ENCODE peak calls at places on chromosome 1, in ten cellular contexts. X, M, E, V, L, R, Q, T, D and H are unnamed samples.

GRCh38 chr1:71660417-71660816 is 579.6 kb upstream of the ZRANB2 start:
- DNase-seq in X (no peak), V (no peak), M (no peak), D (no peak), Q (no peak), L (no peak), R (no peak), E (peak), T (no peak), H (no peak)

GRCh38 chr1:101438359-101438758 is 201.5 kb downstream of the S1PR1 start:
- DNase-seq in E (peak), M (no peak), Q (no peak), T (peak), R (no peak), X (no peak), V (peak), D (no peak), L (no peak), H (no peak)

GRCh38 chr1:70156529-70157120 is 48.8 kb downstream of the LRRC40 start:
- DNase-seq in R (no peak), M (no peak), T (no peak), Q (no peak), L (no peak), X (no peak), D (no peak), V (no peak), E (no peak), H (no peak)

GRCh38 chr1:6724517-6725141 is 23.0 kb upstream of the DNAJC11 start:
- DNase-seq in E (peak), R (peak), X (no peak), Q (no peak), M (no peak), D (no peak), V (peak), L (no peak), T (no peak), H (no peak)

GRCh38 chr1:20166047-20166446 is 19.8 kb upstream of the UBXN10 start:
- DNase-seq in X (no peak), D (no peak), E (peak), R (no peak), Q (no peak), M (no peak), L (no peak), T (no peak), V (no peak), H (no peak)

GRCh38 chr1:89844860-89845259 is 24.0 kb downstream of the LRRC8D start:
- DNase-seq in T (no peak), L (no peak), R (no peak), Q (no peak), X (no peak), V (no peak), M (no peak), E (no peak), D (no peak), H (no peak)

GRCh38 chr1:25609921-25610320 is 6.7 kb upstream of the MAN1C1 start:
- DNase-seq in X (no peak), T (peak), Q (no peak), E (peak), D (no peak), M (no peak), R (no peak), L (no peak), V (peak), H (no peak)

GRCh38 chr1:228830954-228831481 is 95.7 kb downstream of the RHOU start:
- DNase-seq in V (no peak), E (peak), M (no peak), R (peak), Q (peak), D (no peak), X (no peak), T (no peak), L (no peak), H (no peak)

GRCh38 chr1:47692196-47692595 is 254.4 kb downstream of the FOXD2 start:
- DNase-seq in L (no peak), X (no peak), D (peak), T (no peak), V (no peak), R (no peak), E (no peak), Q (no peak), M (no peak), H (no peak)

GRCh38 chr1:98323396-98323795 is 338.1 kb upstream of the SNX7 start:
- DNase-seq in Q (peak), E (peak), X (no peak), V (peak), M (peak), T (no peak), R (peak), D (no peak), L (no peak), H (no peak)

GRCh38 chr1:61486783-61487505 is 238.0 kb downstream of the TM2D1 start:
- DNase-seq in T (no peak), Q (no peak), R (no peak), L (no peak), X (no peak), E (no peak), M (no peak), D (no peak), V (no peak), H (no peak)

GRCh38 chr1:110035236-110035752 is 870 bp downstream of the STRIP1 start:
- DNase-seq in D (no peak), L (no peak), Q (no peak), X (no peak), M (no peak), E (no peak), R (no peak), V (no peak), T (no peak), H (no peak)

GRCh38 chr1:17665950-17666720 is 89.0 kb upstream of the ACTL8 start:
- DNase-seq in L (no peak), R (no peak), M (no peak), Q (no peak), X (no peak), D (no peak), V (no peak), E (no peak), T (no peak), H (no peak)

GRCh38 chr1:27004471-27005165 is 8.0 kb downstream of the TENT5B start:
- DNase-seq in L (no peak), R (no peak), M (no peak), T (no peak), E (peak), X (no peak), Q (no peak), D (no peak), V (peak), H (no peak)

GRCh38 chr1:196464545-196464944 is 143.7 kb downstream of the KCNT2 start:
- DNase-seq in X (no peak), D (no peak), T (no peak), V (no peak), M (no peak), R (no peak), E (peak), Q (no peak), L (no peak), H (no peak)

GRCh38 chr1:2595261-2595811 is 8.8 kb downstream of the PRXL2B start:
- DNase-seq in T (no peak), M (no peak), D (no peak), V (no peak), Q (no peak), X (peak), L (no peak), R (no peak), E (no peak), H (no peak)

GRCh38 chr1:107529511-107530149 is 388.8 kb downstream of the NTNG1 start:
- DNase-seq in D (no peak), L (no peak), V (peak), X (no peak), E (peak), M (no peak), R (peak), Q (no peak), T (peak), H (no peak)

GRCh38 chr1:213939888-213940287 is 47.9 kb upstream of the PROX1 start:
- DNase-seq in V (no peak), R (no peak), M (no peak), Q (no peak), T (no peak), E (no peak), X (no peak), L (no peak), D (no peak), H (no peak)

GRCh38 chr1:2875677-2876531 is 74.4 kb upstream of the TTC34 start:
- DNase-seq in M (no peak), Q (no peak), T (no peak), R (peak), X (no peak), D (no peak), L (no peak), E (no peak), V (no peak), H (no peak)

GRCh38 chr1:116448785-116449385 is 75.8 kb downstream of the ATP1A1 start:
- DNase-seq in E (peak), L (no peak), V (no peak), T (no peak), X (no peak), R (no peak), Q (no peak), M (no peak), D (no peak), H (no peak)

GRCh38 chr1:203442821-203443220 is 32.8 kb upstream of the PRELP start:
- DNase-seq in L (no peak), T (no peak), M (peak), E (no peak), Q (no peak), X (no peak), V (no peak), R (no peak), D (no peak), H (no peak)

GRCh38 chr1:27293915-27294314 is 28.0 kb upstream of the TMEM222 start:
- DNase-seq in L (no peak), V (no peak), E (no peak), D (no peak), Q (no peak), T (no peak), X (no peak), R (no peak), M (no peak), H (no peak)

GRCh38 chr1:155202198-155202597 is 5.5 kb downstream of the THBS3 start:
- DNase-seq in L (no peak), V (no peak), M (no peak), R (no peak), X (no peak), E (no peak), T (no peak), D (no peak), Q (no peak), H (no peak)

GRCh38 chr1:27868932-27869718 is 3.2 kb upstream of the THEMIS2 start:
- DNase-seq in R (no peak), D (no peak), M (no peak), E (no peak), Q (no peak), T (no peak), V (no peak), L (no peak), X (peak), H (peak)

GRCh38 chr1:121516279-121516967 is 331.6 kb downstream of the SRGAP2C start:
- DNase-seq in X (no peak), T (no peak), R (no peak), V (no peak), Q (no peak), M (peak), D (no peak), E (no peak), L (no peak), H (no peak)

GRCh38 chr1:227316456-227316855 is 1.8 kb downstream of the CDC42BPA start:
- DNase-seq in X (no peak), D (no peak), E (no peak), V (no peak), R (no peak), Q (no peak), M (no peak), L (no peak), T (no peak), H (no peak)

GRCh38 chr1:98048234-98048633 is 127.4 kb upstream of the DPYD start:
- DNase-seq in D (peak), M (peak), V (peak), L (no peak), X (peak), T (peak), R (peak), E (peak), Q (no peak), H (peak)

GRCh38 chr1:181021811-181022434 is 747 bp downstream of the STX6 start:
- DNase-seq in R (peak), T (peak), E (peak), M (peak), V (peak), D (peak), Q (no peak), L (peak), X (peak), H (peak)

GRCh38 chr1:156608036-156608674 is 6.9 kb upstream of the GPATCH4 start:
- DNase-seq in R (peak), L (no peak), Q (peak), D (peak), T (peak), M (no peak), V (peak), E (peak), X (no peak), H (peak)

GRCh38 chr1:88783145-88783544 is 99.1 kb downstream of the PKN2 start:
- DNase-seq in L (no peak), M (no peak), T (no peak), E (no peak), X (no peak), D (no peak), R (no peak), V (no peak), Q (no peak), H (no peak)
- H3K27ac ChIP-seq in L (no peak), M (no peak), T (no peak), E (peak), X (no peak), D (no peak), R (no peak), V (no peak), Q (no peak), H (no peak)

DNA sequence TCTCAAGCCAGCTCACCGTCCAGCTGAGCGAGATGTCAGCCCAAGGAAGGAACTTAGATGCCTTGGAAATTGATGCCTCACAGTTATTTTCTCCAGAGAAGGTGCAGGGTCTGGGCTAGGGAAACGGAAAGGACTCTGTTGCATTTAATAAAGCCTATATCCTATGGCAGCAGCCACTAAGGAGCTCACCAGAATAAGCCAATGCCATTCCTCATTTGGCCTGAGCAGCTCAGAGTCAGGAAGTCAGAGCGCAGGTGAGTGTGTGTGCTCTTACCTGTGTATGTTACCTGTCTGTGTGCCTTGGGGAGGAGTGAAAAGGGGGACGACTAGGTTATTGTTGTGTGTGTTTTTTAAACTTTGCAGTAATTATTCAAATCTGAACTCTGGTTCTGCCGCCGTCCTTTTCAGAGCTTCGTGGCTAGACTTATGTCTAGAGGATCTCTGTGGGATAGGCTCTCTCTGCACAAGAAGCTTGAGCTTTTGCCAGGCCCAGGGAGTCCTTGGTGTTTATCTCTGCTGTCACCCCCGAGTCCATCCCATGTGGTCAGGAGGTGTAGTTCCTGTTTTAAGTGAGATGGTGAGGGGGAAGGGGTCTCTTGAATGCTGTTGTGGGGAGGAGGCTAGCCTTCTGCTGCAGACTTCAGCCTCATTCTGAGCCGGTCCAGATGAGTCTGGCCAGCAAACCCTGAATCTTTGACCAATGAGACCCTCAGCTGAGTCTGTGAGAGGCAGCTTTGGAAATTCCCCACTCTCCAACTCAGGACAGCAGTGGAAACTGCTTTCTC is 2.4 kb downstream of the TMCC2 start:
- DNase-seq in M (no peak), E (no peak), Q (no peak), T (no peak), D (no peak), V (no peak), R (no peak), X (no peak), L (no peak), H (no peak)
- H3K27ac ChIP-seq in M (peak), E (no peak), Q (no peak), T (no peak), D (no peak), V (no peak), R (no peak), X (peak), L (no peak), H (no peak)

GRCh38 chr1:43947890-43948437 is 1.2 kb downstream of the IPO13 start:
- DNase-seq in E (no peak), T (no peak), D (no peak), M (no peak), R (no peak), L (no peak), Q (no peak), X (no peak), V (no peak), H (no peak)
- H3K27ac ChIP-seq in E (no peak), T (no peak), D (no peak), M (no peak), R (peak), L (no peak), Q (peak), X (no peak), V (no peak), H (no peak)

GRCh38 chr1:242033331-242033956 is 34.5 kb upstream of the MAP1LC3C start:
- DNase-seq in E (no peak), D (no peak), T (no peak), R (no peak), X (no peak), V (no peak), Q (no peak), M (no peak), L (no peak), H (no peak)
- H3K27ac ChIP-seq in E (peak), D (no peak), T (no peak), R (no peak), X (no peak), V (no peak), Q (no peak), M (no peak), L (no peak), H (no peak)

DNA sequence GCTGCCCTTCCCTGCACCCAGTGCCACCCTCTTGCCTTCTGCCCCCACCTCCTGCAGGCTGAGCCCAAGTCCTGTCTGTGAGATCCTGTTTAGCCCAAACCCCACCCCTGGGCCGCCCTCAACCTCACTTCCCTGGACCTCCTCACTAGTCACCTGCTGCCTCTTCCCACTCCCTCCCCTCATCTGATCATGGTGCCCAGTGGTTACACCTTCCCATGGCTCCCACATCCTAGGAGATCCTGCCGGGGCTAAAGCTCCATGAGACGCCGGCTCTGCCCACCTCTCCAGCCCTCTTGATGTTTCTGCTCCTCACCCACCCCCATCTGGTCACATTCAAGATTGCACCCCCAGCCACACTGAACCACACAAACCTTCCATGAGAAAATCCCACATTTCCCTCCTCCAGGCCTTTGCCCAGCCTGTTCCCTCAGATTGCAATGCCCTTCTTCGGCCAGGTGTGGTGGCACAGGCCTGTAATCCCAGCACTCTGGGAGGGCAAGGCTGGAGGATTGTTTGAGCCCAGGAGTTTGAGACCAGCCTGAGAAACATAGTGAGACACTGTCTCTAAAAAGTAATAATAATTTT is 17.0 kb downstream of the TTC39A start:
- DNase-seq in Q (no peak), R (peak), E (peak), M (no peak), X (peak), T (peak), L (no peak), V (peak), D (no peak), H (no peak)
- H3K27ac ChIP-seq in Q (no peak), R (peak), E (no peak), M (no peak), X (peak), T (no peak), L (no peak), V (no peak), D (peak), H (no peak)